ENCODE peak calls at places on chromosome 20, in four cellular contexts. X is WTC11; A is neural progenitor cell; C is stimulated activated effector memory CD8-positive, alpha-beta T cell treated with anti-CD3 and anti-CD28 coated beads, Interleukin-12 subunit alpha, Interleukin-12 subunit beta, amount 100 ng/mL, for 72 hours. R is an unnamed sample.

GRCh38 chr20:48621256-48622078 is 206.3 kb downstream of the PREX1 start:
- DNase-seq in C (no peak), X (no peak), A (no peak), R (no peak)

GRCh38 chr20:12963456-12963855 is 45.3 kb upstream of the SPTLC3 start:
- DNase-seq in X (no peak), C (no peak), A (no peak), R (no peak)

GRCh38 chr20:63980317-63980805 is 571 bp upstream of the PRPF6 start:
- DNase-seq in A (no peak), C (no peak), X (no peak), R (no peak)

GRCh38 chr20:32541917-32542615 is 43.1 kb downstream of the NOL4L start:
- DNase-seq in X (no peak), C (no peak), A (no peak), R (no peak)

GRCh38 chr20:35317416-35317815 is 25.2 kb upstream of the FAM83C start:
- DNase-seq in A (no peak), X (no peak), C (no peak), R (no peak)

GRCh38 chr20:23249541-23249940 is 101.0 kb upstream of the NXT1 start:
- DNase-seq in A (no peak), X (no peak), C (no peak), R (no peak)

GRCh38 chr20:44431502-44432234 is 44.0 kb upstream of the TTPAL start:
- DNase-seq in X (no peak), C (no peak), A (no peak), R (peak; percentile 41)

GRCh38 chr20:51534764-51535386 is 7.6 kb downstream of the NFATC2 start:
- DNase-seq in A (no peak), X (no peak), C (peak; percentile 59), R (no peak)

GRCh38 chr20:10074513-10074912 is 39.7 kb downstream of the ANKEF1 start:
- DNase-seq in C (no peak), A (no peak), X (no peak), R (no peak)

GRCh38 chr20:3660262-3661059 is 2.7 kb downstream of the GFRA4 start:
- DNase-seq in C (no peak), X (peak; percentile 30), A (no peak), R (peak; percentile 47)

GRCh38 chr20:38023181-38024085 is 9.8 kb downstream of the TTI1 start:
- DNase-seq in A (no peak), X (no peak), C (no peak), R (no peak)

GRCh38 chr20:50369225-50370035 is 140.8 kb upstream of the PTPN1 start:
- DNase-seq in X (no peak), C (no peak), A (no peak), R (no peak)

GRCh38 chr20:48098866-48099265 is 313.6 kb upstream of the SULF2 start:
- DNase-seq in C (no peak), X (no peak), A (no peak), R (no peak)

GRCh38 chr20:47440857-47441773 is 60.6 kb upstream of the NCOA3 start:
- DNase-seq in A (no peak), C (no peak), X (no peak), R (peak; percentile 29)

GRCh38 chr20:44414346-44414714 is 58.8 kb downstream of the HNF4A start:
- DNase-seq in C (no peak), A (no peak), X (no peak), R (no peak)

GRCh38 chr20:58359441-58359840 is 29.6 kb upstream of the VAPB start:
- DNase-seq in X (peak; percentile 43), A (peak; percentile 32), C (no peak), R (peak; percentile 48)

GRCh38 chr20:2386516-2387179 is 5.9 kb downstream of the TGM6 start:
- DNase-seq in X (no peak), C (no peak), A (no peak), R (no peak)

GRCh38 chr20:10376271-10377075 is 57.5 kb downstream of the MKKS start:
- DNase-seq in X (no peak), A (no peak), C (no peak), R (no peak)

GRCh38 chr20:5364136-5364821 is 47.5 kb upstream of the PROKR2 start:
- DNase-seq in X (no peak), C (no peak), A (no peak), R (no peak)

GRCh38 chr20:16747291-16747811 is 807 bp upstream of the OTOR start:
- DNase-seq in A (no peak), C (no peak), X (no peak), R (no peak)

GRCh38 chr20:11992426-11992825 is 74.7 kb downstream of the BTBD3 start:
- DNase-seq in A (no peak), X (no peak), C (no peak), R (no peak)

GRCh38 chr20:44256961-44257360 is 9.9 kb downstream of the GDAP1L1 start:
- DNase-seq in C (no peak), A (no peak), X (no peak), R (no peak)

GRCh38 chr20:64106435-64106961 is 867 bp downstream of the NPBWR2 start:
- DNase-seq in X (peak; percentile 7), A (no peak), C (no peak), R (no peak)

GRCh38 chr20:13443690-13444089 is 195.0 kb downstream of the TASP1 start:
- DNase-seq in X (no peak), A (no peak), C (no peak), R (no peak)

GRCh38 chr20:40688129-40689099 is 622 bp downstream of the MAFB start:
- DNase-seq in X (no peak), A (peak; percentile 36), C (no peak), R (no peak)

GRCh38 chr20:57704245-57704644 is 5.6 kb downstream of the PMEPA1 start:
- DNase-seq in C (no peak), X (no peak), A (no peak), R (no peak)

GRCh38 chr20:48783533-48784272 is 44.1 kb downstream of the PREX1 start:
- DNase-seq in A (no peak), C (peak; percentile 80), X (no peak), R (no peak)

GRCh38 chr20:45592574-45593189 is 13.6 kb upstream of the WFDC8 start:
- DNase-seq in X (no peak), C (no peak), A (peak; percentile 67), R (no peak)

GRCh38 chr20:38369387-38369786 is 23.1 kb downstream of the LBP start:
- DNase-seq in C (no peak), X (no peak), A (peak; percentile 21), R (peak; percentile 73)

GRCh38 chr20:43778375-43778774 is 51.6 kb upstream of the GTSF1L start:
- DNase-seq in C (no peak), A (no peak), X (no peak), R (no peak)

GRCh38 chr20:1816384-1817381 is 78.5 kb upstream of the SIRPA start:
- DNase-seq in X (no peak), A (peak; percentile 51), C (no peak), R (peak; percentile 22)

GRCh38 chr20:4111440-4112411 is 96.4 kb upstream of the RNF24 start:
- DNase-seq in X (no peak), C (no peak), A (no peak), R (no peak)